ENCODE peak calls at places on chromosomes 5 and 9, in ten cellular contexts. N, F, A, V, L, W, K, P, U and D are unnamed samples.

GRCh38 chr5:79135790-79136553 is 24.4 kb downstream of the BHMT start:
- ATAC-seq in N (no peak), F (no peak), A (no peak), V (no peak), L (no peak), W (no peak), K (no peak), P (no peak), U (no peak), D (no peak)

GRCh38 chr5:38346593-38346992 is 88.2 kb downstream of the EGFLAM start:
- ATAC-seq in N (no peak), F (no peak), A (no peak), V (no peak), L (no peak), W (no peak), K (no peak), P (no peak), U (no peak), D (no peak)

GRCh38 chr9:130860458-130861316 is 25.6 kb downstream of the ABL1 start:
- ATAC-seq in N (no peak), F (no peak), A (peak; percentile 86), V (peak; percentile 78), L (peak; percentile 70), W (peak; percentile 90), K (peak; percentile 68), P (peak; percentile 80), U (no peak), D (peak; percentile 94)

GRCh38 chr9:6923081-6923480 is 165.3 kb downstream of the KDM4C start:
- ATAC-seq in N (no peak), F (no peak), A (no peak), V (no peak), L (no peak), W (no peak), K (no peak), P (no peak), U (no peak), D (no peak)

GRCh38 chr9:83238871-83239624 is 176.1 kb upstream of the RASEF start:
- ATAC-seq in N (no peak), F (no peak), A (no peak), V (no peak), L (peak; percentile 61), W (peak; percentile 69), K (no peak), P (no peak), U (no peak), D (peak; percentile 41)

GRCh38 chr5:116763987-116764866 is 189.6 kb upstream of the SEMA6A start:
- ATAC-seq in N (no peak), F (no peak), A (peak; percentile 73), V (no peak), L (no peak), W (no peak), K (peak; percentile 93), P (no peak), U (no peak), D (no peak)

GRCh38 chr5:33312631-33313030 is 128.1 kb upstream of the TARS1 start:
- ATAC-seq in N (no peak), F (no peak), A (no peak), V (no peak), L (no peak), W (no peak), K (no peak), P (no peak), U (no peak), D (no peak)

GRCh38 chr5:107359916-107360234 is 310.9 kb downstream of the EFNA5 start:
- ATAC-seq in N (no peak), F (no peak), A (peak; percentile 31), V (no peak), L (no peak), W (no peak), K (no peak), P (peak; percentile 46), U (no peak), D (no peak)

GRCh38 chr5:172054611-172055153 is 48.2 kb upstream of the FBXW11 start:
- ATAC-seq in N (no peak), F (no peak), A (no peak), V (no peak), L (no peak), W (no peak), K (no peak), P (no peak), U (no peak), D (no peak)

GRCh38 chr5:149323235-149324205 is 21.8 kb upstream of the GRPEL2 start:
- ATAC-seq in N (no peak), F (no peak), A (no peak), V (no peak), L (peak; percentile 12), W (peak; percentile 30), K (no peak), P (no peak), U (no peak), D (peak; percentile 31)

GRCh38 chr9:87307810-87308209 is 189.9 kb upstream of the DAPK1 start:
- ATAC-seq in N (no peak), F (no peak), A (no peak), V (no peak), L (no peak), W (no peak), K (no peak), P (no peak), U (no peak), D (no peak)

GRCh38 chr5:95053253-95053652 is 231.6 kb downstream of the MCTP1 start:
- ATAC-seq in N (no peak), F (no peak), A (no peak), V (no peak), L (no peak), W (no peak), K (no peak), P (no peak), U (no peak), D (no peak)

GRCh38 chr5:113047733-113048652 is 71.4 kb downstream of the DCP2 start:
- ATAC-seq in N (no peak), F (no peak), A (no peak), V (no peak), L (peak; percentile 50), W (no peak), K (no peak), P (no peak), U (no peak), D (no peak)

GRCh38 chr5:84628918-84629317 is 244.2 kb upstream of the EDIL3 start:
- ATAC-seq in N (no peak), F (no peak), A (no peak), V (no peak), L (no peak), W (no peak), K (no peak), P (no peak), U (no peak), D (no peak)

GRCh38 chr5:72034710-72035109 is 72.6 kb upstream of the MAP1B start:
- ATAC-seq in N (no peak), F (no peak), A (no peak), V (no peak), L (no peak), W (no peak), K (no peak), P (no peak), U (no peak), D (no peak)